ENCODE peak calls at places on chromosomes 16 and 17, in seven cellular contexts. O, G, B, Y, M, W and F are unnamed samples.

GRCh38 chr17:42010898-42011516 is 6.2 kb downstream of the DNAJC7 start:
- DNase-seq in O (peak; percentile 54), G (no peak), Y (no peak), W (no peak), B (no peak), M (no peak), F (peak; percentile 36)

GRCh38 chr16:2143874-2144485 is 4.4 kb upstream of the RAB26 start:
- DNase-seq in Y (no peak), O (no peak), G (no peak), M (no peak), W (no peak), B (peak; percentile 23), F (no peak)

GRCh38 chr16:10078541-10078949 is 103.7 kb downstream of the GRIN2A start:
- DNase-seq in Y (no peak), M (no peak), O (no peak), G (peak; percentile 20), B (no peak), W (no peak), F (no peak)

GRCh38 chr17:44987194-44987882 is 19.2 kb upstream of the C1QL1 start:
- DNase-seq in M (no peak), W (no peak), G (no peak), O (no peak), B (no peak), Y (no peak), F (no peak)

GRCh38 chr17:14209215-14209614 is 27.4 kb downstream of the CDRT15 start:
- DNase-seq in B (no peak), W (no peak), O (no peak), Y (peak; percentile 8), G (no peak), M (no peak), F (no peak)

GRCh38 chr17:7809086-7809790 is 24.8 kb upstream of the KDM6B start:
- DNase-seq in O (no peak), Y (no peak), M (no peak), G (no peak), W (no peak), B (no peak), F (no peak)

GRCh38 chr16:75003931-75004330 is 5.1 kb downstream of the ZNRF1 start:
- DNase-seq in Y (no peak), B (no peak), W (no peak), G (no peak), O (no peak), M (no peak), F (no peak)

GRCh38 chr17:79650283-79650682 is 39.4 kb upstream of the RBFOX3 start:
- DNase-seq in B (no peak), M (no peak), W (no peak), Y (no peak), O (no peak), G (no peak), F (no peak)

GRCh38 chr17:48012151-48012520 is 25.5 kb downstream of the COPZ2 start:
- DNase-seq in Y (no peak), W (no peak), B (peak; percentile 58), O (no peak), M (peak; percentile 44), G (no peak), F (no peak)

GRCh38 chr16:89410794-89411309 is 79.5 kb downstream of the ANKRD11 start:
- DNase-seq in B (peak; percentile 62), Y (peak; percentile 91), W (peak; percentile 87), O (peak; percentile 92), M (no peak), G (peak; percentile 96), F (peak; percentile 89)

GRCh38 chr17:11245792-11246191 is 4.8 kb downstream of the SHISA6 start:
- DNase-seq in B (no peak), G (no peak), O (no peak), Y (no peak), W (no peak), M (no peak), F (no peak)

GRCh38 chr16:72876221-72876620 is 171.7 kb downstream of the ZFHX3 start:
- DNase-seq in O (peak; percentile 97), B (peak; percentile 40), Y (peak; percentile 84), M (no peak), W (peak; percentile 81), G (peak; percentile 93), F (peak; percentile 88)

GRCh38 chr17:45316271-45317112 is at the start of gene MAP3K14:
- DNase-seq in W (no peak), M (peak; percentile 49), O (peak; percentile 73), B (peak; percentile 84), G (peak; percentile 71), Y (peak; percentile 81), F (no peak)

GRCh38 chr16:84754353-84754856 is 54.6 kb downstream of the USP10 start:
- DNase-seq in M (peak; percentile 48), Y (peak; percentile 96), B (no peak), G (peak; percentile 93), W (peak; percentile 88), O (peak; percentile 89), F (peak; percentile 95)

GRCh38 chr17:79028496-79029326 is 4.7 kb downstream of the C1QTNF1 start:
- DNase-seq in O (no peak), G (no peak), M (no peak), B (no peak), Y (no peak), W (no peak), F (no peak)

GRCh38 chr17:58306131-58306951 is 22.3 kb downstream of the TSPOAP1 start:
- DNase-seq in O (no peak), W (no peak), Y (no peak), G (no peak), M (no peak), B (no peak), F (no peak)

GRCh38 chr17:50508573-50509460 is 578 bp downstream of the MYCBPAP start:
- DNase-seq in O (no peak), B (no peak), M (no peak), W (no peak), Y (no peak), G (no peak), F (no peak)

GRCh38 chr16:48272837-48273421 is 25.6 kb upstream of the ABCC11 start:
- DNase-seq in O (no peak), W (no peak), Y (no peak), G (no peak), B (no peak), M (no peak), F (no peak)

GRCh38 chr17:41415411-41415810 is 9.0 kb downstream of the KRT37 start:
- DNase-seq in O (no peak), W (no peak), B (no peak), Y (peak; percentile 19), M (no peak), G (no peak), F (no peak)

GRCh38 chr17:2709173-2709661 is 2.3 kb downstream of the CLUH start:
- DNase-seq in Y (no peak), B (peak; percentile 88), W (no peak), M (no peak), O (no peak), G (no peak), F (no peak)

GRCh38 chr17:17506181-17506741 is 10.1 kb upstream of the RASD1 start:
- DNase-seq in O (no peak), Y (no peak), W (no peak), B (peak; percentile 55), G (no peak), M (no peak), F (no peak)

GRCh38 chr16:2480948-2481347 is 6.0 kb downstream of the TBC1D24 start:
- DNase-seq in M (no peak), Y (no peak), B (peak; percentile 81), W (no peak), G (no peak), O (no peak), F (no peak)

GRCh38 chr16:16100631-16101030 is 122.7 kb downstream of the ABCC6 start:
- DNase-seq in B (no peak), O (no peak), G (no peak), M (no peak), W (no peak), Y (no peak), F (no peak)

GRCh38 chr16:29645699-29646187 is 17.3 kb upstream of the SPN start:
- DNase-seq in B (no peak), O (peak; percentile 16), M (no peak), Y (no peak), W (no peak), G (peak; percentile 2), F (no peak)

GRCh38 chr16:57472665-57473060 is 10.2 kb downstream of the POLR2C start:
- DNase-seq in M (no peak), G (no peak), W (no peak), O (no peak), Y (no peak), B (no peak), F (no peak)

GRCh38 chr17:77451894-77452852 is 311.4 kb downstream of the SEC14L1 start:
- DNase-seq in G (peak; percentile 79), M (no peak), Y (peak; percentile 86), B (peak; percentile 79), O (peak; percentile 65), W (no peak), F (peak; percentile 63)

GRCh38 chr16:10729649-10730048 is 14.0 kb upstream of the NUBP1 start:
- DNase-seq in G (peak; percentile 28), O (peak; percentile 26), M (no peak), W (no peak), B (peak; percentile 48), Y (peak; percentile 17), F (no peak)

GRCh38 chr17:15971882-15972281 is 27.0 kb downstream of the ADORA2B start:
- DNase-seq in Y (no peak), G (no peak), M (no peak), B (no peak), O (no peak), W (no peak), F (no peak)

GRCh38 chr16:70601576-70602575 is 44.5 kb upstream of the IL34 start:
- DNase-seq in W (no peak), B (no peak), O (peak; percentile 48), G (peak; percentile 17), Y (peak; percentile 67), M (no peak), F (peak; percentile 48)

GRCh38 chr16:72298947-72299346 is 127.0 kb upstream of the PMFBP1 start:
- DNase-seq in M (no peak), W (no peak), B (no peak), Y (no peak), G (no peak), O (no peak), F (no peak)

GRCh38 chr16:51035711-51036110 is 115.4 kb downstream of the SALL1 start:
- DNase-seq in Y (no peak), W (no peak), M (no peak), B (no peak), O (no peak), G (no peak), F (no peak)

GRCh38 chr16:2155091-2156024 is at the start of gene TRAF7:
- DNase-seq in W (peak; percentile 100), O (peak; percentile 100), M (peak; percentile 98), B (peak; percentile 98), G (peak; percentile 100), Y (peak; percentile 100), F (peak; percentile 100)

GRCh38 chr16:87469186-87469585 is 23.6 kb downstream of the ZCCHC14 start:
- DNase-seq in W (no peak), M (no peak), G (no peak), B (no peak), O (no peak), Y (no peak), F (no peak)

GRCh38 chr16:50389900-50390896 is 21.4 kb upstream of the BRD7 start:
- DNase-seq in B (no peak), W (no peak), Y (no peak), G (no peak), M (no peak), O (no peak), F (no peak)